ENCODE peak calls at places on chromosome 7, in ten cellular contexts. One of them, this sample, is unnamed.

GRCh38 chr7:42283553-42283952 is 46.5 kb upstream of the GLI3 start:
- DNase-seq in RWPE1: peak
- DNase-seq in activated B cell treated with CpG ODN at 0.5 μM for 24 hours: no peak
- DNase-seq in SK-N-SH: no peak
- DNase-seq in tibial artery: no peak
- DNase-seq in natural killer cell: no peak
- DNase-seq in AG10803: peak
- DNase-seq in nephron progenitor cell: no peak
- DNase-seq in CD4-positive, alpha-beta T cell: no peak
- DNase-seq in GM12878: no peak
- DNase-seq in this sample: no peak

GRCh38 chr7:31890751-31891150 is 179.5 kb downstream of the PDE1C start:
- DNase-seq in GM12878: no peak
- DNase-seq in natural killer cell: no peak
- DNase-seq in AG10803: no peak
- DNase-seq in activated B cell treated with CpG ODN at 0.5 μM for 24 hours: no peak
- DNase-seq in tibial artery: no peak
- DNase-seq in CD4-positive, alpha-beta T cell: no peak
- DNase-seq in SK-N-SH: no peak
- DNase-seq in nephron progenitor cell: no peak
- DNase-seq in RWPE1: no peak
- DNase-seq in this sample: no peak

GRCh38 chr7:39504963-39505362 is 61.2 kb upstream of the YAE1 start:
- DNase-seq in SK-N-SH: no peak
- DNase-seq in nephron progenitor cell: no peak
- DNase-seq in RWPE1: peak
- DNase-seq in CD4-positive, alpha-beta T cell: no peak
- DNase-seq in activated B cell treated with CpG ODN at 0.5 μM for 24 hours: no peak
- DNase-seq in GM12878: no peak
- DNase-seq in AG10803: peak
- DNase-seq in natural killer cell: no peak
- DNase-seq in tibial artery: peak
- DNase-seq in this sample: no peak

GRCh38 chr7:50837965-50838364 is 55.3 kb upstream of the GRB10 start:
- DNase-seq in tibial artery: no peak
- DNase-seq in CD4-positive, alpha-beta T cell: no peak
- DNase-seq in RWPE1: peak
- DNase-seq in SK-N-SH: no peak
- DNase-seq in nephron progenitor cell: no peak
- DNase-seq in activated B cell treated with CpG ODN at 0.5 μM for 24 hours: no peak
- DNase-seq in AG10803: peak
- DNase-seq in natural killer cell: no peak
- DNase-seq in GM12878: no peak
- DNase-seq in this sample: no peak

GRCh38 chr7:29527709-29528108 is 35.9 kb upstream of the PRR15 start:
- DNase-seq in RWPE1: no peak
- DNase-seq in activated B cell treated with CpG ODN at 0.5 μM for 24 hours: no peak
- DNase-seq in CD4-positive, alpha-beta T cell: no peak
- DNase-seq in nephron progenitor cell: no peak
- DNase-seq in natural killer cell: no peak
- DNase-seq in tibial artery: no peak
- DNase-seq in AG10803: peak
- DNase-seq in GM12878: no peak
- DNase-seq in SK-N-SH: no peak
- DNase-seq in this sample: no peak

GRCh38 chr7:99562832-99563231 is 4.4 kb downstream of the ZNF655 start:
- DNase-seq in tibial artery: no peak
- DNase-seq in activated B cell treated with CpG ODN at 0.5 μM for 24 hours: no peak
- DNase-seq in natural killer cell: no peak
- DNase-seq in GM12878: no peak
- DNase-seq in AG10803: peak
- DNase-seq in nephron progenitor cell: no peak
- DNase-seq in CD4-positive, alpha-beta T cell: no peak
- DNase-seq in SK-N-SH: no peak
- DNase-seq in RWPE1: peak
- DNase-seq in this sample: no peak

GRCh38 chr7:8817448-8818036 is 384.1 kb downstream of the NXPH1 start:
- DNase-seq in CD4-positive, alpha-beta T cell: no peak
- DNase-seq in activated B cell treated with CpG ODN at 0.5 μM for 24 hours: no peak
- DNase-seq in nephron progenitor cell: no peak
- DNase-seq in GM12878: no peak
- DNase-seq in SK-N-SH: no peak
- DNase-seq in tibial artery: no peak
- DNase-seq in AG10803: no peak
- DNase-seq in RWPE1: no peak
- DNase-seq in natural killer cell: no peak
- DNase-seq in this sample: no peak

GRCh38 chr7:9600974-9601373 is 1167.6 kb downstream of the NXPH1 start:
- DNase-seq in RWPE1: no peak
- DNase-seq in GM12878: no peak
- DNase-seq in SK-N-SH: no peak
- DNase-seq in natural killer cell: no peak
- DNase-seq in activated B cell treated with CpG ODN at 0.5 μM for 24 hours: no peak
- DNase-seq in tibial artery: no peak
- DNase-seq in CD4-positive, alpha-beta T cell: no peak
- DNase-seq in nephron progenitor cell: peak
- DNase-seq in AG10803: no peak
- DNase-seq in this sample: no peak

GRCh38 chr7:15720849-15721471 is 34.5 kb upstream of the MEOX2 start:
- DNase-seq in natural killer cell: no peak
- DNase-seq in CD4-positive, alpha-beta T cell: no peak
- DNase-seq in nephron progenitor cell: peak
- DNase-seq in RWPE1: no peak
- DNase-seq in GM12878: no peak
- DNase-seq in activated B cell treated with CpG ODN at 0.5 μM for 24 hours: no peak
- DNase-seq in AG10803: peak
- DNase-seq in SK-N-SH: peak
- DNase-seq in tibial artery: peak
- DNase-seq in this sample: peak

GRCh38 chr7:36496576-36496975 is 106.9 kb downstream of the ANLN start:
- DNase-seq in natural killer cell: no peak
- DNase-seq in SK-N-SH: no peak
- DNase-seq in RWPE1: no peak
- DNase-seq in AG10803: no peak
- DNase-seq in tibial artery: no peak
- DNase-seq in GM12878: no peak
- DNase-seq in CD4-positive, alpha-beta T cell: no peak
- DNase-seq in nephron progenitor cell: no peak
- DNase-seq in activated B cell treated with CpG ODN at 0.5 μM for 24 hours: no peak
- DNase-seq in this sample: no peak

GRCh38 chr7:67992287-67992686 is 995.7 kb downstream of the TYW1 start:
- DNase-seq in SK-N-SH: no peak
- DNase-seq in RWPE1: no peak
- DNase-seq in AG10803: no peak
- DNase-seq in activated B cell treated with CpG ODN at 0.5 μM for 24 hours: no peak
- DNase-seq in nephron progenitor cell: no peak
- DNase-seq in natural killer cell: no peak
- DNase-seq in CD4-positive, alpha-beta T cell: no peak
- DNase-seq in GM12878: no peak
- DNase-seq in tibial artery: no peak
- DNase-seq in this sample: no peak

GRCh38 chr7:151794508-151795167 is 82.3 kb downstream of the PRKAG2 start:
- DNase-seq in nephron progenitor cell: peak
- DNase-seq in CD4-positive, alpha-beta T cell: no peak
- DNase-seq in RWPE1: no peak
- DNase-seq in tibial artery: no peak
- DNase-seq in natural killer cell: no peak
- DNase-seq in SK-N-SH: no peak
- DNase-seq in GM12878: no peak
- DNase-seq in AG10803: no peak
- DNase-seq in activated B cell treated with CpG ODN at 0.5 μM for 24 hours: no peak
- DNase-seq in this sample: no peak

GRCh38 chr7:55548295-55548731 is 24.0 kb downstream of the VOPP1 start:
- DNase-seq in natural killer cell: no peak
- DNase-seq in SK-N-SH: no peak
- DNase-seq in activated B cell treated with CpG ODN at 0.5 μM for 24 hours: no peak
- DNase-seq in GM12878: no peak
- DNase-seq in RWPE1: no peak
- DNase-seq in nephron progenitor cell: no peak
- DNase-seq in tibial artery: no peak
- DNase-seq in AG10803: no peak
- DNase-seq in CD4-positive, alpha-beta T cell: no peak
- DNase-seq in this sample: peak
- TF ChIP-seq CTCF in natural killer cell: no peak
- TF ChIP-seq CTCF in SK-N-SH: no peak
- TF ChIP-seq CTCF in activated B cell treated with CpG ODN at 0.5 μM for 24 hours: no peak
- TF ChIP-seq CTCF in GM12878: no peak
- TF ChIP-seq CTCF in RWPE1: no peak
- TF ChIP-seq CTCF in nephron progenitor cell: no peak
- TF ChIP-seq CTCF in tibial artery: no peak
- TF ChIP-seq CTCF in AG10803: no peak
- TF ChIP-seq CTCF in CD4-positive, alpha-beta T cell: no peak
- TF ChIP-seq CTCF in this sample: no peak

DNA sequence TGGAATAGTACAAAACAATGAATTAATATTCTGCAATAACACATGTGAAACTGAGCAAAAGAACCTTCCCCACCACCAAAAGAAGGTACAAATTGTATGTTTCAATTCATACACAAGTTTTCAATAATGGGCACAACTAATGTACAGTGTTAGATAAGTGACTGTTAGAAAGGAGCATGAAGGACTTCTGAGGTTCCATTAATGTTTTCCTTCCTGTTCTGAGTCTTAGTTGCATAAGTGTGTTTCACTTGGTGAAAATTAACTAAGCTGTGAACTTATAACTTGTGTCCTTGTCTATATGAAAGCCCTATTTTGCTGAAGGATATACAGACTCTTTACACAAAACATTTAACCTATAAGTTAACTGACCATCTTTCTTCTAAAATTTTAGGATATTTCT is 8.2 kb downstream of the GSAP start:
- DNase-seq in natural killer cell: no peak
- DNase-seq in RWPE1: no peak
- DNase-seq in SK-N-SH: no peak
- DNase-seq in CD4-positive, alpha-beta T cell: no peak
- DNase-seq in AG10803: no peak
- DNase-seq in activated B cell treated with CpG ODN at 0.5 μM for 24 hours: no peak
- DNase-seq in nephron progenitor cell: no peak
- DNase-seq in GM12878: no peak
- DNase-seq in tibial artery: no peak
- DNase-seq in this sample: no peak
- TF ChIP-seq CTCF in natural killer cell: no peak
- TF ChIP-seq CTCF in RWPE1: no peak
- TF ChIP-seq CTCF in SK-N-SH: no peak
- TF ChIP-seq CTCF in CD4-positive, alpha-beta T cell: no peak
- TF ChIP-seq CTCF in AG10803: no peak
- TF ChIP-seq CTCF in activated B cell treated with CpG ODN at 0.5 μM for 24 hours: no peak
- TF ChIP-seq CTCF in nephron progenitor cell: no peak
- TF ChIP-seq CTCF in GM12878: no peak
- TF ChIP-seq CTCF in tibial artery: no peak
- TF ChIP-seq CTCF in this sample: no peak

DNA sequence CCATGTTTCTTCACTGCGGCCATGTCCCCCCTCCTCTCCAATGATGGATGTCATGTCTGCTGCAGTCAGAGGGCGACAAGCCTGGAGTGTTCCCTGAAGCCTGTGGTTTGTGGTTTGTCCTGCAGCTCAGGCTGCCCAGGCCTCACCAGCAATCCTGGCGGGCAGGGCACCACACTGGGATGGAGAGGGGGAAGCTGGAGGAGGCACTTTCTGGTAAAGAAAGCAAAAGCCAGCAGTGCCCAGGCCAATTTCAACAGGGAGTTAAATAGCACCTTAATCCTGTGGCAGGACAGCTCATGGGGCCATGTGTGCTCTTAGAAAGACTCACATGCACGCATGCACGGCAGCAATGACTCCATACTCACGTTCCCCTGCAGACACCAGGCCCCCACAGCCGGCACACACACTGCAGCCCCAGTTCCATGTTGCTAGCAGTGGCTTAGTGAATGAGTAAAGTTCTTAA is 158.3 kb downstream of the EGFR start:
- DNase-seq in activated B cell treated with CpG ODN at 0.5 μM for 24 hours: no peak
- DNase-seq in nephron progenitor cell: no peak
- DNase-seq in SK-N-SH: no peak
- DNase-seq in natural killer cell: no peak
- DNase-seq in GM12878: no peak
- DNase-seq in CD4-positive, alpha-beta T cell: no peak
- DNase-seq in tibial artery: no peak
- DNase-seq in RWPE1: no peak
- DNase-seq in AG10803: peak
- DNase-seq in this sample: no peak
- TF ChIP-seq CTCF in activated B cell treated with CpG ODN at 0.5 μM for 24 hours: no peak
- TF ChIP-seq CTCF in nephron progenitor cell: no peak
- TF ChIP-seq CTCF in SK-N-SH: no peak
- TF ChIP-seq CTCF in natural killer cell: no peak
- TF ChIP-seq CTCF in GM12878: no peak
- TF ChIP-seq CTCF in CD4-positive, alpha-beta T cell: no peak
- TF ChIP-seq CTCF in tibial artery: no peak
- TF ChIP-seq CTCF in RWPE1: no peak
- TF ChIP-seq CTCF in AG10803: no peak
- TF ChIP-seq CTCF in this sample: no peak

DNA sequence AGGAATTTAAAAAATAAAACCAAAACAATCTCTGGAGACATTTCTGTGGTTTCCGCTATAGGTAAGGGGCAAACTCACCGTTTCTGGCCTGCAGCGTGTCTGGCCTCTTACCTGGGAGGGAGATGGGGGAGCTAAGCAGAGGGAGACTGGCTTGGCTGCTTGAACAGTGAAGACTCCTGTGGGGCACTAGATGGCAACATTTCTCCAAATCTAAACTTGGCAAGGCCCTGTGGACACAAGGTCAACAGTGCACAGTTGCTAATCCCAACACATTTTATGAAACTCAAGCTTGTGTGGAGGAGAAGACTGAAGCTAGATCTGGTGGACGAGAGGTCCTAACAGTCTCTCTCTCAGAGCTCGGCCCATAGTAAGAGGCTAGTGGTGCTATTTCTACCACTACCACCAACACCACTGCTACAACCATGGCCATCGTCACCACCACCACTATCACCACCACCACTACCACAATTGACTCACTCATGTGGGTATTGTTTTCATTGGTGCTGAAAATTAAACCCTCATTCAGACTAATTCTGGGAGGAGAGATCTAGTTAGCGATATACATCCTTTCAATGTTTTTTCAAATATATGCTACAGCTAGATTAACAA is 28.4 kb upstream of the CDHR3 start:
- DNase-seq in CD4-positive, alpha-beta T cell: no peak
- DNase-seq in GM12878: no peak
- DNase-seq in nephron progenitor cell: peak
- DNase-seq in tibial artery: no peak
- DNase-seq in AG10803: peak
- DNase-seq in activated B cell treated with CpG ODN at 0.5 μM for 24 hours: no peak
- DNase-seq in RWPE1: peak
- DNase-seq in SK-N-SH: peak
- DNase-seq in natural killer cell: no peak
- DNase-seq in this sample: no peak
- TF ChIP-seq CTCF in CD4-positive, alpha-beta T cell: no peak
- TF ChIP-seq CTCF in GM12878: peak
- TF ChIP-seq CTCF in nephron progenitor cell: peak
- TF ChIP-seq CTCF in tibial artery: peak
- TF ChIP-seq CTCF in AG10803: peak
- TF ChIP-seq CTCF in activated B cell treated with CpG ODN at 0.5 μM for 24 hours: no peak
- TF ChIP-seq CTCF in RWPE1: no peak
- TF ChIP-seq CTCF in SK-N-SH: peak
- TF ChIP-seq CTCF in natural killer cell: no peak
- TF ChIP-seq CTCF in this sample: no peak

GRCh38 chr7:32891046-32891799 is at the start of gene KBTBD2:
- DNase-seq in tibial artery: peak
- DNase-seq in GM12878: no peak
- DNase-seq in CD4-positive, alpha-beta T cell: peak
- DNase-seq in activated B cell treated with CpG ODN at 0.5 μM for 24 hours: peak
- DNase-seq in AG10803: peak
- DNase-seq in natural killer cell: peak
- DNase-seq in nephron progenitor cell: peak
- DNase-seq in RWPE1: peak
- DNase-seq in SK-N-SH: peak
- DNase-seq in this sample: peak
- TF ChIP-seq CTCF in tibial artery: no peak
- TF ChIP-seq CTCF in GM12878: no peak
- TF ChIP-seq CTCF in CD4-positive, alpha-beta T cell: no peak
- TF ChIP-seq CTCF in activated B cell treated with CpG ODN at 0.5 μM for 24 hours: no peak
- TF ChIP-seq CTCF in AG10803: no peak
- TF ChIP-seq CTCF in natural killer cell: no peak
- TF ChIP-seq CTCF in nephron progenitor cell: no peak
- TF ChIP-seq CTCF in RWPE1: no peak
- TF ChIP-seq CTCF in SK-N-SH: peak
- TF ChIP-seq CTCF in this sample: peak